ENCODE peak calls at places on chromosomes 1 and 21, in eight cellular contexts. Q is mesenteric fat pad, B is HT-29, O is lower leg skin, R is tibial artery, S is fibroblast of villous mesenchyme, H is T1000, M is T-helper 2 cell. J is an unnamed sample.

GRCh38 chr1:33049381-33049780 is 12.7 kb upstream of the AK2 start:
- DNase-seq in Q (no peak), B (no peak), O (no peak), R (no peak), S (no peak), H (no peak), M (no peak), J (no peak)

GRCh38 chr1:150414592-150414991 is 50.6 kb downstream of the RPRD2 start:
- DNase-seq in Q (no peak), B (no peak), O (no peak), R (no peak), S (no peak), H (no peak), M (no peak), J (no peak)

GRCh38 chr1:7847599-7847998 is 5.3 kb downstream of the UTS2 start:
- DNase-seq in Q (no peak), B (no peak), O (no peak), R (no peak), S (peak; percentile 82), H (no peak), M (no peak), J (no peak)

GRCh38 chr21:46369520-46370235 is 45.7 kb downstream of the PCNT start:
- DNase-seq in Q (no peak), B (no peak), O (no peak), R (no peak), S (no peak), H (no peak), M (no peak), J (no peak)

GRCh38 chr1:58576727-58577675 is at the start of gene TACSTD2:
- DNase-seq in Q (no peak), B (peak; percentile 82), O (peak; percentile 93), R (peak; percentile 70), S (no peak), H (no peak), M (no peak), J (no peak)

GRCh38 chr1:221567859-221568507 is 173.9 kb downstream of the DUSP10 start:
- DNase-seq in Q (no peak), B (no peak), O (no peak), R (no peak), S (no peak), H (no peak), M (no peak), J (no peak)

GRCh38 chr1:229479660-229480399 is 28.3 kb downstream of the NUP133 start:
- DNase-seq in Q (no peak), B (no peak), O (no peak), R (no peak), S (no peak), H (no peak), M (no peak), J (peak; percentile 69)

GRCh38 chr1:203692565-203693470 is 66.2 kb downstream of the ATP2B4 start:
- DNase-seq in Q (no peak), B (peak; percentile 78), O (peak; percentile 96), R (peak; percentile 97), S (peak; percentile 97), H (peak; percentile 70), M (no peak), J (no peak)

GRCh38 chr21:15826147-15826780 is 96.5 kb downstream of the USP25 start:
- DNase-seq in Q (no peak), B (peak; percentile 64), O (no peak), R (no peak), S (peak; percentile 64), H (no peak), M (peak; percentile 10), J (peak; percentile 3)

GRCh38 chr1:40831001-40831732 is 31.0 kb downstream of the CITED4 start:
- DNase-seq in Q (no peak), B (no peak), O (no peak), R (no peak), S (no peak), H (no peak), M (no peak), J (no peak)

GRCh38 chr1:94898486-94899385 is 28.2 kb downstream of the CNN3 start:
- DNase-seq in Q (no peak), B (no peak), O (no peak), R (no peak), S (no peak), H (no peak), M (no peak), J (no peak)

GRCh38 chr1:99936071-99936470 is 33.7 kb upstream of the SLC35A3 start:
- DNase-seq in Q (no peak), B (no peak), O (no peak), R (no peak), S (no peak), H (no peak), M (no peak), J (no peak)

GRCh38 chr1:62530516-62531154 is 66.7 kb upstream of the ANGPTL3 start:
- DNase-seq in Q (no peak), B (peak; percentile 52), O (no peak), R (no peak), S (peak; percentile 42), H (no peak), M (no peak), J (peak; percentile 16)

GRCh38 chr1:197399691-197400521 is 131.9 kb downstream of the CRB1 start:
- DNase-seq in Q (no peak), B (peak; percentile 72), O (no peak), R (no peak), S (peak; percentile 51), H (no peak), M (no peak), J (peak; percentile 26)